ENCODE peak calls at places on chromosomes 7 and 10, in seven cellular contexts. R, B, T, Y, S, V and N are unnamed samples.

GRCh38 chr7:118183254-118183585 is 744 bp upstream of the LSM8 start:
- DNase-seq in S (no peak), Y (no peak), B (no peak), T (peak), V (peak), R (no peak), N (no peak)

GRCh38 chr7:50507898-50508470 is 57.2 kb downstream of the DDC start:
- DNase-seq in V (no peak), Y (no peak), T (no peak), S (no peak), B (no peak), R (no peak), N (no peak)

GRCh38 chr10:106573106-106573505 is 591.4 kb downstream of the SORCS1 start:
- DNase-seq in V (peak), T (no peak), S (no peak), Y (no peak), R (no peak), B (no peak), N (no peak)

GRCh38 chr7:28466341-28466740 is 54.0 kb downstream of the CREB5 start:
- DNase-seq in B (no peak), T (no peak), Y (no peak), R (no peak), S (no peak), V (no peak), N (no peak)

GRCh38 chr7:7231005-7231404 is 48.7 kb downstream of the C1GALT1 start:
- DNase-seq in V (peak), B (no peak), T (no peak), S (no peak), Y (no peak), R (no peak), N (no peak)

GRCh38 chr10:123550680-123551096 is 115.5 kb upstream of the GPR26 start:
- DNase-seq in S (no peak), R (no peak), Y (no peak), B (no peak), T (no peak), V (no peak), N (no peak)

GRCh38 chr10:71713135-71714040 is 6.2 kb downstream of the C10orf105 start:
- DNase-seq in R (no peak), T (no peak), V (peak), S (peak), Y (no peak), B (no peak), N (no peak)

GRCh38 chr10:13684252-13684791 is 97.6 kb downstream of the PRPF18 start:
- DNase-seq in B (no peak), T (no peak), R (no peak), V (no peak), S (peak), Y (no peak), N (no peak)